ENCODE peak calls at places on chromosomes 6 and 20, in ten cellular contexts. One of them, this sample, is unnamed.

GRCh38 chr20:10637062-10637559 is 36.7 kb downstream of the JAG1 start:
- DNase-seq in heart left ventricle: peak; percentile 43
- DNase-seq in MM.1S: no peak
- DNase-seq in heart right ventricle: no peak
- DNase-seq in astrocyte of the spinal cord: peak; percentile 60
- DNase-seq in colonic mucosa: no peak
- DNase-seq in OCI-LY7: no peak
- DNase-seq in mammary epithelial cell: peak; percentile 76
- DNase-seq in NB4: peak; percentile 60
- DNase-seq in fibroblast of the aortic adventitia: peak; percentile 78
- DNase-seq in this sample: no peak

GRCh38 chr6:160030103-160030502 is 61.2 kb downstream of the IGF2R start:
- DNase-seq in heart left ventricle: peak; percentile 91
- DNase-seq in MM.1S: no peak
- DNase-seq in heart right ventricle: peak; percentile 88
- DNase-seq in astrocyte of the spinal cord: peak; percentile 97
- DNase-seq in colonic mucosa: peak; percentile 60
- DNase-seq in OCI-LY7: no peak
- DNase-seq in mammary epithelial cell: peak; percentile 69
- DNase-seq in NB4: no peak
- DNase-seq in fibroblast of the aortic adventitia: peak; percentile 96
- DNase-seq in this sample: no peak

GRCh38 chr20:34271961-34272360 is 30.7 kb downstream of the ASIP start:
- DNase-seq in heart left ventricle: no peak
- DNase-seq in MM.1S: no peak
- DNase-seq in heart right ventricle: no peak
- DNase-seq in astrocyte of the spinal cord: peak; percentile 71
- DNase-seq in colonic mucosa: no peak
- DNase-seq in OCI-LY7: no peak
- DNase-seq in mammary epithelial cell: peak; percentile 38
- DNase-seq in NB4: no peak
- DNase-seq in fibroblast of the aortic adventitia: peak; percentile 98
- DNase-seq in this sample: no peak

GRCh38 chr6:71412559-71412958 is 123.9 kb downstream of the OGFRL1 start:
- DNase-seq in heart left ventricle: no peak
- DNase-seq in MM.1S: no peak
- DNase-seq in heart right ventricle: no peak
- DNase-seq in astrocyte of the spinal cord: peak; percentile 41
- DNase-seq in colonic mucosa: no peak
- DNase-seq in OCI-LY7: no peak
- DNase-seq in mammary epithelial cell: no peak
- DNase-seq in NB4: no peak
- DNase-seq in fibroblast of the aortic adventitia: no peak
- DNase-seq in this sample: no peak

GRCh38 chr6:16872543-16873230 is 111.4 kb upstream of the ATXN1 start:
- DNase-seq in heart left ventricle: no peak
- DNase-seq in MM.1S: no peak
- DNase-seq in heart right ventricle: no peak
- DNase-seq in astrocyte of the spinal cord: no peak
- DNase-seq in colonic mucosa: no peak
- DNase-seq in OCI-LY7: no peak
- DNase-seq in mammary epithelial cell: no peak
- DNase-seq in NB4: no peak
- DNase-seq in fibroblast of the aortic adventitia: no peak
- DNase-seq in this sample: no peak

GRCh38 chr20:20410678-20411077 is 42.8 kb downstream of the INSM1 start:
- DNase-seq in heart left ventricle: peak; percentile 70
- DNase-seq in MM.1S: no peak
- DNase-seq in heart right ventricle: peak; percentile 54
- DNase-seq in astrocyte of the spinal cord: no peak
- DNase-seq in colonic mucosa: peak; percentile 67
- DNase-seq in OCI-LY7: no peak
- DNase-seq in mammary epithelial cell: no peak
- DNase-seq in NB4: no peak
- DNase-seq in fibroblast of the aortic adventitia: peak; percentile 58
- DNase-seq in this sample: no peak

GRCh38 chr20:40416274-40416673 is 272.8 kb downstream of the MAFB start:
- DNase-seq in heart left ventricle: no peak
- DNase-seq in MM.1S: no peak
- DNase-seq in heart right ventricle: no peak
- DNase-seq in astrocyte of the spinal cord: no peak
- DNase-seq in colonic mucosa: peak; percentile 63
- DNase-seq in OCI-LY7: no peak
- DNase-seq in mammary epithelial cell: peak; percentile 78
- DNase-seq in NB4: no peak
- DNase-seq in fibroblast of the aortic adventitia: peak; percentile 0
- DNase-seq in this sample: peak; percentile 32

GRCh38 chr20:1644101-1644962 is 13.2 kb downstream of the SIRPG start:
- DNase-seq in heart left ventricle: no peak
- DNase-seq in MM.1S: no peak
- DNase-seq in heart right ventricle: no peak
- DNase-seq in astrocyte of the spinal cord: no peak
- DNase-seq in colonic mucosa: no peak
- DNase-seq in OCI-LY7: no peak
- DNase-seq in mammary epithelial cell: no peak
- DNase-seq in NB4: no peak
- DNase-seq in fibroblast of the aortic adventitia: no peak
- DNase-seq in this sample: no peak

GRCh38 chr20:60143450-60143849 is 185.2 kb downstream of the CDH26 start:
- DNase-seq in heart left ventricle: no peak
- DNase-seq in MM.1S: no peak
- DNase-seq in heart right ventricle: no peak
- DNase-seq in astrocyte of the spinal cord: no peak
- DNase-seq in colonic mucosa: no peak
- DNase-seq in OCI-LY7: no peak
- DNase-seq in mammary epithelial cell: no peak
- DNase-seq in NB4: no peak
- DNase-seq in fibroblast of the aortic adventitia: no peak
- DNase-seq in this sample: no peak

GRCh38 chr6:129686941-129687627 is 22.9 kb downstream of the ARHGAP18 start:
- DNase-seq in heart left ventricle: no peak
- DNase-seq in MM.1S: peak; percentile 88
- DNase-seq in heart right ventricle: no peak
- DNase-seq in astrocyte of the spinal cord: peak; percentile 53
- DNase-seq in colonic mucosa: no peak
- DNase-seq in OCI-LY7: peak; percentile 54
- DNase-seq in mammary epithelial cell: peak; percentile 93
- DNase-seq in NB4: peak; percentile 90
- DNase-seq in fibroblast of the aortic adventitia: peak; percentile 59
- DNase-seq in this sample: no peak

GRCh38 chr20:25394996-25395395 is 4.4 kb upstream of the ABHD12 start:
- DNase-seq in heart left ventricle: no peak
- DNase-seq in MM.1S: no peak
- DNase-seq in heart right ventricle: no peak
- DNase-seq in astrocyte of the spinal cord: no peak
- DNase-seq in colonic mucosa: no peak
- DNase-seq in OCI-LY7: no peak
- DNase-seq in mammary epithelial cell: no peak
- DNase-seq in NB4: no peak
- DNase-seq in fibroblast of the aortic adventitia: no peak
- DNase-seq in this sample: no peak

GRCh38 chr20:59123011-59123676 is 40.5 kb upstream of the ZNF831 start:
- DNase-seq in heart left ventricle: no peak
- DNase-seq in MM.1S: no peak
- DNase-seq in heart right ventricle: no peak
- DNase-seq in astrocyte of the spinal cord: no peak
- DNase-seq in colonic mucosa: no peak
- DNase-seq in OCI-LY7: peak; percentile 88
- DNase-seq in mammary epithelial cell: no peak
- DNase-seq in NB4: no peak
- DNase-seq in fibroblast of the aortic adventitia: no peak
- DNase-seq in this sample: no peak

GRCh38 chr6:38131527-38131965 is 312.0 kb downstream of the ZFAND3 start:
- DNase-seq in heart left ventricle: no peak
- DNase-seq in MM.1S: no peak
- DNase-seq in heart right ventricle: no peak
- DNase-seq in astrocyte of the spinal cord: peak; percentile 98
- DNase-seq in colonic mucosa: no peak
- DNase-seq in OCI-LY7: no peak
- DNase-seq in mammary epithelial cell: peak; percentile 97
- DNase-seq in NB4: no peak
- DNase-seq in fibroblast of the aortic adventitia: peak; percentile 98
- DNase-seq in this sample: no peak

GRCh38 chr6:56335733-56336132 is 88.4 kb upstream of the COL21A1 start:
- DNase-seq in heart left ventricle: no peak
- DNase-seq in MM.1S: no peak
- DNase-seq in heart right ventricle: no peak
- DNase-seq in astrocyte of the spinal cord: peak; percentile 88
- DNase-seq in colonic mucosa: no peak
- DNase-seq in OCI-LY7: no peak
- DNase-seq in mammary epithelial cell: peak; percentile 93
- DNase-seq in NB4: no peak
- DNase-seq in fibroblast of the aortic adventitia: peak; percentile 92
- DNase-seq in this sample: no peak

GRCh38 chr6:62284725-62285124 is 1.3 kb downstream of the KHDRBS2 start:
- DNase-seq in heart left ventricle: no peak
- DNase-seq in MM.1S: no peak
- DNase-seq in heart right ventricle: no peak
- DNase-seq in astrocyte of the spinal cord: no peak
- DNase-seq in colonic mucosa: no peak
- DNase-seq in OCI-LY7: no peak
- DNase-seq in mammary epithelial cell: no peak
- DNase-seq in NB4: no peak
- DNase-seq in fibroblast of the aortic adventitia: no peak
- DNase-seq in this sample: no peak

GRCh38 chr6:62288562-62288961 is 2.5 kb upstream of the KHDRBS2 start:
- DNase-seq in heart left ventricle: no peak
- DNase-seq in MM.1S: no peak
- DNase-seq in heart right ventricle: no peak
- DNase-seq in astrocyte of the spinal cord: no peak
- DNase-seq in colonic mucosa: no peak
- DNase-seq in OCI-LY7: no peak
- DNase-seq in mammary epithelial cell: no peak
- DNase-seq in NB4: no peak
- DNase-seq in fibroblast of the aortic adventitia: no peak
- DNase-seq in this sample: no peak

GRCh38 chr6:62285612-62286469 is at the start of gene KHDRBS2:
- DNase-seq in heart left ventricle: peak; percentile 82
- DNase-seq in MM.1S: peak; percentile 91
- DNase-seq in heart right ventricle: peak; percentile 73
- DNase-seq in astrocyte of the spinal cord: no peak
- DNase-seq in colonic mucosa: peak; percentile 92
- DNase-seq in OCI-LY7: peak; percentile 91
- DNase-seq in mammary epithelial cell: peak; percentile 2
- DNase-seq in NB4: no peak
- DNase-seq in fibroblast of the aortic adventitia: no peak
- DNase-seq in this sample: no peak

GRCh38 chr6:62288974-62289373 is 2.9 kb upstream of the KHDRBS2 start:
- DNase-seq in heart left ventricle: no peak
- DNase-seq in MM.1S: no peak
- DNase-seq in heart right ventricle: no peak
- DNase-seq in astrocyte of the spinal cord: no peak
- DNase-seq in colonic mucosa: no peak
- DNase-seq in OCI-LY7: no peak
- DNase-seq in mammary epithelial cell: no peak
- DNase-seq in NB4: no peak
- DNase-seq in fibroblast of the aortic adventitia: no peak
- DNase-seq in this sample: no peak

DNA sequence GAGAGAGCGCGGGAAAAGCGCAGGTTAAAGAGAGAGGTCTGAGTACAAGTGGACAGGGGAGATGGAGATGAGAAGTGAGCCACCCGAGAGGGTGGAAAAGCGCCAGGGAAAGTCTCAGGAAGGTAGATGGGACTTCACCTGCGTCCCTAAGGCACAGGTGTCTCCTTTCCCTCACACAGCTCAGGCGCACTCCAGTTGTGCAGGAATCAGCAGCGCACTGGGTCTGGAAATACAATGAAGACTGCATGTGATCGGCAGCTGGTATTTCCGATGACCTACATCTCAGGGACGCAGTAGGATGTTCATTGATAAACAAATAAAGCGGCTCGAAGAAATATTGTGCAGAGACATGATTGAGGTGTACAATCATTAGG is 432 bp upstream of the KHDRBS2 start:
- DNase-seq in heart left ventricle: no peak
- DNase-seq in MM.1S: peak; percentile 19
- DNase-seq in heart right ventricle: no peak
- DNase-seq in astrocyte of the spinal cord: no peak
- DNase-seq in colonic mucosa: no peak
- DNase-seq in OCI-LY7: no peak
- DNase-seq in mammary epithelial cell: no peak
- DNase-seq in NB4: no peak
- DNase-seq in fibroblast of the aortic adventitia: no peak
- DNase-seq in this sample: no peak
- H3K4me3 ChIP-seq in heart left ventricle: peak overlapping the region; percentile 47
- H3K4me3 ChIP-seq in MM.1S: peak overlapping the region; percentile 86
- H3K4me3 ChIP-seq in heart right ventricle: peak overlapping the region; percentile 31
- H3K4me3 ChIP-seq in astrocyte of the spinal cord: no peak overlapping the region
- H3K4me3 ChIP-seq in colonic mucosa: peak overlapping the region; percentile 48
- H3K4me3 ChIP-seq in OCI-LY7: peak overlapping the region; percentile 74
- H3K4me3 ChIP-seq in mammary epithelial cell: no peak overlapping the region
- H3K4me3 ChIP-seq in NB4: no peak overlapping the region
- H3K4me3 ChIP-seq in fibroblast of the aortic adventitia: no peak overlapping the region
- H3K4me3 ChIP-seq in this sample: no peak overlapping the region

GRCh38 chr6:77063494-77063893 is 399.8 kb downstream of the HTR1B start:
- DNase-seq in heart left ventricle: no peak
- DNase-seq in MM.1S: no peak
- DNase-seq in heart right ventricle: no peak
- DNase-seq in astrocyte of the spinal cord: no peak
- DNase-seq in colonic mucosa: no peak
- DNase-seq in OCI-LY7: no peak
- DNase-seq in mammary epithelial cell: no peak
- DNase-seq in NB4: no peak
- DNase-seq in fibroblast of the aortic adventitia: no peak
- DNase-seq in this sample: no peak
- TF ChIP-seq CTCF in heart left ventricle: no peak
- TF ChIP-seq CTCF in MM.1S: no peak
- TF ChIP-seq CTCF in heart right ventricle: no peak
- TF ChIP-seq CTCF in astrocyte of the spinal cord: no peak
- TF ChIP-seq CTCF in colonic mucosa: no peak
- TF ChIP-seq CTCF in OCI-LY7: no peak
- TF ChIP-seq CTCF in mammary epithelial cell: no peak
- TF ChIP-seq CTCF in NB4: no peak
- TF ChIP-seq CTCF in fibroblast of the aortic adventitia: no peak
- TF ChIP-seq CTCF in this sample: no peak

GRCh38 chr20:7420345-7420744 is 519.9 kb downstream of the HAO1 start:
- DNase-seq in heart left ventricle: no peak
- DNase-seq in MM.1S: no peak
- DNase-seq in heart right ventricle: no peak
- DNase-seq in astrocyte of the spinal cord: no peak
- DNase-seq in colonic mucosa: no peak
- DNase-seq in OCI-LY7: no peak
- DNase-seq in mammary epithelial cell: no peak
- DNase-seq in NB4: no peak
- DNase-seq in fibroblast of the aortic adventitia: no peak
- DNase-seq in this sample: no peak
- H3K4me3 ChIP-seq in heart left ventricle: no peak overlapping the region
- H3K4me3 ChIP-seq in MM.1S: no peak overlapping the region
- H3K4me3 ChIP-seq in heart right ventricle: no peak overlapping the region
- H3K4me3 ChIP-seq in astrocyte of the spinal cord: no peak overlapping the region
- H3K4me3 ChIP-seq in colonic mucosa: no peak overlapping the region
- H3K4me3 ChIP-seq in OCI-LY7: no peak overlapping the region
- H3K4me3 ChIP-seq in mammary epithelial cell: no peak overlapping the region
- H3K4me3 ChIP-seq in NB4: no peak overlapping the region
- H3K4me3 ChIP-seq in fibroblast of the aortic adventitia: no peak overlapping the region
- H3K4me3 ChIP-seq in this sample: no peak overlapping the region

DNA sequence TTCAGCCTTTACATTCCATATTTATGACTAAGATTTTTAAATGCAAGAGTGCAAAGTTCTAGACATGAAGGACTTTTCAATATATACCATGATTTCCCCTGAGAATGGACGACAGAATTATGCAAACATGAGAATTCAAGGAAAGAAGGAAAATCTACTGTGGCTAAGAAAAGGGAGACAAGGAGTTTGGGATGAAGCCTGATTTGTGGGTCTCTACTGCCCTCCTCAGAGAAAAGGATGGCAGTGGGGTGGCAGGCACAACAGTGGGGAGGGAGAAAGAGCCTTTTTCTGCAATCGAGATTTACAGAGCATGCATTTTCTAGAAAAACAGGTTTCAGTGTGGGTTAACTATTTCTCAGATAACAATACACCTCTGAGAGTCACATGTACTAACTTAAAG is 466.9 kb upstream of the NRSN1 start:
- DNase-seq in heart left ventricle: no peak
- DNase-seq in MM.1S: no peak
- DNase-seq in heart right ventricle: no peak
- DNase-seq in astrocyte of the spinal cord: peak; percentile 14
- DNase-seq in colonic mucosa: no peak
- DNase-seq in OCI-LY7: no peak
- DNase-seq in mammary epithelial cell: no peak
- DNase-seq in NB4: peak; percentile 7
- DNase-seq in fibroblast of the aortic adventitia: no peak
- DNase-seq in this sample: no peak
- TF ChIP-seq CTCF in heart left ventricle: peak; percentile 36
- TF ChIP-seq CTCF in MM.1S: peak; percentile 40
- TF ChIP-seq CTCF in heart right ventricle: peak; percentile 38
- TF ChIP-seq CTCF in astrocyte of the spinal cord: peak; percentile 43
- TF ChIP-seq CTCF in colonic mucosa: peak; percentile 54
- TF ChIP-seq CTCF in OCI-LY7: peak; percentile 20
- TF ChIP-seq CTCF in mammary epithelial cell: no peak
- TF ChIP-seq CTCF in NB4: peak; percentile 20
- TF ChIP-seq CTCF in fibroblast of the aortic adventitia: no peak
- TF ChIP-seq CTCF in this sample: peak; percentile 76

This sample was measured in LNCaP clone FGC.